ENCODE peak calls at places on chromosomes 16 and 17, in nine cellular contexts. G, N, F, K, T, E, X, I and M are unnamed samples.

GRCh38 chr17:64118452-64118979 is 11.4 kb downstream of the ERN1 start:
- DNase-seq in G (no peak), N (no peak), F (no peak), K (peak), T (peak), E (no peak), X (no peak), I (peak), M (peak)

GRCh38 chr17:48854774-48855476 is 24.1 kb downstream of the CALCOCO2 start:
- DNase-seq in G (peak), N (no peak), F (no peak), K (no peak), T (no peak), E (no peak), X (no peak), I (no peak), M (no peak)

GRCh38 chr17:50297407-50297865 is 23.2 kb downstream of the TMEM92 start:
- DNase-seq in G (peak), N (peak), F (peak), K (peak), T (peak), E (peak), X (peak), I (peak), M (peak)

GRCh38 chr17:332023-332422 is 20.6 kb downstream of the RPH3AL start:
- DNase-seq in G (peak), N (peak), F (no peak), K (no peak), T (no peak), E (no peak), X (no peak), I (peak), M (no peak)

GRCh38 chr16:78452030-78452429 is 352.6 kb downstream of the WWOX start:
- DNase-seq in G (no peak), N (no peak), F (no peak), K (no peak), T (no peak), E (no peak), X (no peak), I (no peak), M (no peak)

GRCh38 chr16:87201777-87202176 is 115.4 kb downstream of the C16orf95 start:
- DNase-seq in G (no peak), N (no peak), F (no peak), K (no peak), T (no peak), E (no peak), X (no peak), I (no peak), M (no peak)

GRCh38 chr17:45912319-45912718 is 18.0 kb downstream of the MAPT start:
- DNase-seq in G (no peak), N (no peak), F (no peak), K (no peak), T (no peak), E (no peak), X (no peak), I (no peak), M (no peak)

GRCh38 chr17:8288336-8289102 is at the start of gene RANGRF:
- DNase-seq in G (peak), N (peak), F (peak), K (peak), T (peak), E (peak), X (peak), I (peak), M (peak)

GRCh38 chr17:245611-246010 is 64.2 kb upstream of the DOC2B start:
- DNase-seq in G (no peak), N (peak), F (no peak), K (peak), T (no peak), E (no peak), X (no peak), I (peak), M (no peak)

GRCh38 chr17:61486135-61487120 is 34.2 kb downstream of the TBX4 start:
- DNase-seq in G (no peak), N (no peak), F (no peak), K (no peak), T (peak), E (peak), X (no peak), I (no peak), M (no peak)

GRCh38 chr17:61970030-61970429 is 42.2 kb upstream of the INTS2 start:
- DNase-seq in G (no peak), N (no peak), F (no peak), K (no peak), T (no peak), E (no peak), X (no peak), I (no peak), M (no peak)

GRCh38 chr17:4143563-4144410 is 790 bp downstream of the CYB5D2 start:
- DNase-seq in G (peak), N (peak), F (peak), K (peak), T (peak), E (peak), X (peak), I (peak), M (peak)

GRCh38 chr17:61366715-61367413 is 32.8 kb upstream of the TBX2 start:
- DNase-seq in G (no peak), N (no peak), F (no peak), K (no peak), T (no peak), E (no peak), X (no peak), I (no peak), M (no peak)

GRCh38 chr17:2084766-2085647 is 30.1 kb downstream of the HIC1 start:
- DNase-seq in G (no peak), N (peak), F (no peak), K (peak), T (peak), E (peak), X (no peak), I (no peak), M (peak)

GRCh38 chr17:9150407-9151090 is 129.2 kb downstream of the NTN1 start:
- DNase-seq in G (no peak), N (no peak), F (no peak), K (peak), T (no peak), E (no peak), X (no peak), I (no peak), M (no peak)

GRCh38 chr17:10295728-10296343 is 77.0 kb downstream of the MYH13 start:
- DNase-seq in G (peak), N (no peak), F (no peak), K (peak), T (peak), E (peak), X (peak), I (no peak), M (peak)

GRCh38 chr16:66270333-66270927 is 96.1 kb upstream of the CDH5 start:
- DNase-seq in G (peak), N (peak), F (peak), K (peak), T (peak), E (peak), X (peak), I (peak), M (peak)

GRCh38 chr16:47392114-47392513 is 68.7 kb downstream of the ITFG1 start:
- DNase-seq in G (no peak), N (no peak), F (no peak), K (no peak), T (no peak), E (no peak), X (no peak), I (no peak), M (peak)

GRCh38 chr17:8836821-8837426 is 30.6 kb downstream of the PIK3R6 start:
- DNase-seq in G (no peak), N (no peak), F (no peak), K (no peak), T (no peak), E (no peak), X (no peak), I (no peak), M (no peak)

GRCh38 chr17:55609737-55610201 is 98.5 kb upstream of the SMIM36 start:
- DNase-seq in G (no peak), N (no peak), F (no peak), K (peak), T (peak), E (peak), X (no peak), I (peak), M (no peak)

GRCh38 chr17:4833941-4834501 is 881 bp downstream of the MINK1 start:
- DNase-seq in G (no peak), N (no peak), F (no peak), K (peak), T (peak), E (peak), X (no peak), I (peak), M (peak)

GRCh38 chr17:44751806-44752205 is 7.0 kb upstream of the ADAM11 start:
- DNase-seq in G (no peak), N (no peak), F (no peak), K (no peak), T (no peak), E (no peak), X (no peak), I (no peak), M (no peak)

GRCh38 chr16:70578035-70578434 is 54.4 kb downstream of the SF3B3 start:
- DNase-seq in G (no peak), N (no peak), F (no peak), K (no peak), T (no peak), E (no peak), X (no peak), I (no peak), M (no peak)

GRCh38 chr17:2697611-2698162 is 13.9 kb downstream of the CLUH start:
- DNase-seq in G (peak), N (no peak), F (peak), K (peak), T (no peak), E (no peak), X (no peak), I (no peak), M (no peak)

GRCh38 chr16:11852092-11852809 is 909 bp upstream of the RSL1D1 start:
- DNase-seq in G (peak), N (no peak), F (no peak), K (no peak), T (no peak), E (no peak), X (no peak), I (no peak), M (no peak)

GRCh38 chr16:53515811-53516210 is 12.8 kb upstream of the AKTIP start:
- DNase-seq in G (no peak), N (no peak), F (no peak), K (no peak), T (no peak), E (no peak), X (no peak), I (no peak), M (no peak)

DNA sequence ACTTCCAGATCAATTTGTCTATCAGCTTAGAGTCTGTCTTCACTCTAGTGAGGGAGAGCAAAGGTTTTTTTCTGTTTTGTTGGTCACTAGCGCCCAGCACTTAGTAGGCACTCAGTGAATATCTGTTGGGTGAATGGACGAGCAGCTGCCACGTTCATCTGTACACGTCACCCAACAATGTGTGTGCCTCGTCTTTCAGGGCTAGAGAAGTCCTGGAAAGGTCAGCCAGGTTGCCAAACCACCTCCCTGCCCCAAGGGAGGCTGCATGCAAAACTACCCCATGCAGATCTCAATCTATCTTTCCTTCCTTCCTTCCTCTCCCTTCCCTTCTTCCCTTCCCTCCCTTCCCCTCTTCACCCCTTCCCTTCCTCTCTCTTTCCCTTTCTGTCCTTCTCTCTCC is 340.9 kb downstream of the SOX9 start:
- DNase-seq in G (no peak), N (no peak), F (no peak), K (no peak), T (no peak), E (no peak), X (no peak), I (no peak), M (no peak)
- TF ChIP-seq CTCF in G (no peak), N (no peak), F (no peak), K (no peak), T (no peak), E (no peak), X (no peak), I (no peak), M (no peak)

GRCh38 chr17:15944720-15945492 is at the start of gene ADORA2B:
- DNase-seq in G (peak), N (peak), F (no peak), K (peak), T (peak), E (peak), X (peak), I (peak), M (peak)
- TF ChIP-seq CTCF in G (peak), N (peak), F (no peak), K (no peak), T (peak), E (peak), X (peak), I (peak), M (peak)

DNA sequence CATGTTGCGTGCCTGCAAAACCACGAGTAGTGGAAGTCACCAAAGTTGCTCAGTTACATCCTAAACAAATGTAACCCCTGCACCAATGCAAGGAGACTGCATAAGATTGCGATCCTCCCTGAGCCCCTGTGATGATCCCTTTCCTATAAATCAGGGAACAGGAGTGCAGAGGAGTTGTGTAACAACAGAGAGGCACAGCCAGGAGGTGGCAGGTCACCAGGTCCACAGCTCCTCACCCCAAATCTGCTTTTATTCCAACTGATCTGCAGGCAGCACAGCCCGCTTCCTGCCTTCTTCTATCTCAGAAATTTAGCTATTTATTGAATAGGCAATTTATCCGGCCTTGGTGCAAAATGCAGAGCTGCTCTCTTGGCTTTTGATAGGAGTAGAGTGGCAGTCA is 36.0 kb upstream of the MRTFB start:
- DNase-seq in G (no peak), N (no peak), F (no peak), K (no peak), T (no peak), E (no peak), X (no peak), I (no peak), M (no peak)
- TF ChIP-seq CTCF in G (no peak), N (no peak), F (no peak), K (no peak), T (no peak), E (no peak), X (no peak), I (no peak), M (no peak)

DNA sequence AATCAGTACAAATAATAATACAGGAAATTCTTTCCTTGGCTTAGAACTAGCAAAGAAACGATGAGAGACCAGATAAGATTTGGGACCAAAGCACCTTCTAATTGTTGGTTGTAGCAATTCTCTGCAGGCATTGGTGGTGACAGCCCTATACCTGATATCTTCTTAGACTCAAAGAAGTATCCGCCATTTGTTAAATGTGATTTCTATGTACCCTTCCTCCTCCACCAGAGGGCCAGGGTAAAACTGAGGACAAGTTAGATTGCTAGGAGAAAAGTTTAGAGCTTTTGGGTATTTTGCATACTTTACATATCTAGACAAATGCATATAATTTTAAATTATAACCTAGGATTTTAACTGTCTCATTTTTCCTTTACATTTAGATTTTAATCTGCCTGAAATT is 304.3 kb downstream of the HS3ST4 start:
- DNase-seq in G (no peak), N (no peak), F (no peak), K (no peak), T (no peak), E (no peak), X (no peak), I (no peak), M (no peak)
- TF ChIP-seq CTCF in G (no peak), N (no peak), F (no peak), K (no peak), T (no peak), E (peak), X (no peak), I (no peak), M (no peak)

GRCh38 chr17:6703751-6704150 is 9.4 kb downstream of the SLC13A5 start:
- DNase-seq in G (no peak), N (no peak), F (no peak), K (no peak), T (no peak), E (no peak), X (no peak), I (no peak), M (no peak)

GRCh38 chr17:6700948-6701307 is 12.2 kb downstream of the SLC13A5 start:
- DNase-seq in G (no peak), N (no peak), F (no peak), K (no peak), T (no peak), E (no peak), X (no peak), I (no peak), M (no peak)

GRCh38 chr17:6699997-6700947 is 12.9 kb downstream of the SLC13A5 start:
- DNase-seq in G (peak), N (no peak), F (no peak), K (no peak), T (no peak), E (no peak), X (no peak), I (no peak), M (no peak)

GRCh38 chr17:6702567-6703215 is 10.5 kb downstream of the SLC13A5 start:
- DNase-seq in G (no peak), N (no peak), F (no peak), K (no peak), T (no peak), E (no peak), X (no peak), I (no peak), M (no peak)

DNA sequence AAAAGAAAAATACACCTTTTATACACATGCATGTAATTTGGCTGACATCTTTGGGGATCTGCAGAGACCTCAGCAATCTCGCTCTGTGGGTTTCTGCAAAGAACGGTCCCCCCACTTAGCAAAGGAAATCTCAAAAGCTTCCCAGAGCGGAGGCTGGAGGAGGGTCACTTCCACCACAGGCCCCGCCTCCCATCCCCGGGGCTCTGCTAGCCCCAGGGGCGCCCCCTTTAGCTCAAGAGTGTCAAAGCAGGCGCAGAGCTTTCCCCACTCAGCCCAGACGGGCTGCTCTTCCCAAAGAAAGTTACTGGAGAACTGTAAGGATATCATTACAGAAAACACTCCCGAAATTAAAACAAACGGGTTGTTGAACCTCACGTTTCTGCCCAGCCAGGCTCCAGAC is 11.4 kb downstream of the SLC13A5 start:
- DNase-seq in G (no peak), N (no peak), F (no peak), K (no peak), T (no peak), E (no peak), X (no peak), I (peak), M (peak)
- TF ChIP-seq CTCF in G (no peak), N (no peak), F (no peak), K (no peak), T (peak), E (peak), X (no peak), I (no peak), M (peak)